ENCODE peak calls at places on chromosomes 12 and 14, in seven cellular contexts. One of them, this sample, is unnamed.
A peak's percentile ranks its signal among the peaks of the same experiment; 100 is the strongest.

GRCh38 chr12:109588461-109589239 is 15.1 kb downstream of the MVK start:
- ATAC-seq in right cardiac atrium: no peak
- ATAC-seq in lung: peak; percentile 72
- ATAC-seq in HepG2: peak; percentile 64
- ATAC-seq in naive thymus-derived CD4-positive, alpha-beta T cell: no peak
- ATAC-seq in psoas muscle: no peak
- ATAC-seq in heart right ventricle: no peak
- ATAC-seq in this sample: no peak

GRCh38 chr12:112183591-112184021 is 58.2 kb downstream of the TRAFD1 start:
- ATAC-seq in right cardiac atrium: no peak
- ATAC-seq in lung: no peak
- ATAC-seq in HepG2: no peak
- ATAC-seq in naive thymus-derived CD4-positive, alpha-beta T cell: no peak
- ATAC-seq in psoas muscle: peak; percentile 76
- ATAC-seq in heart right ventricle: no peak
- ATAC-seq in this sample: no peak

GRCh38 chr12:132488127-132489077 is 1.5 kb upstream of the FBRSL1 start:
- ATAC-seq in right cardiac atrium: peak; percentile 32
- ATAC-seq in lung: no peak
- ATAC-seq in HepG2: peak; percentile 12
- ATAC-seq in naive thymus-derived CD4-positive, alpha-beta T cell: no peak
- ATAC-seq in psoas muscle: no peak
- ATAC-seq in heart right ventricle: peak; percentile 59
- ATAC-seq in this sample: peak; percentile 26

GRCh38 chr14:91400696-91401095 is 16.9 kb downstream of the CCDC88C start:
- ATAC-seq in right cardiac atrium: no peak
- ATAC-seq in lung: no peak
- ATAC-seq in HepG2: no peak
- ATAC-seq in naive thymus-derived CD4-positive, alpha-beta T cell: no peak
- ATAC-seq in psoas muscle: no peak
- ATAC-seq in heart right ventricle: no peak
- ATAC-seq in this sample: no peak

GRCh38 chr12:117118838-117119591 is 19.8 kb upstream of the TESC start:
- ATAC-seq in right cardiac atrium: no peak
- ATAC-seq in lung: no peak
- ATAC-seq in HepG2: peak; percentile 75
- ATAC-seq in naive thymus-derived CD4-positive, alpha-beta T cell: no peak
- ATAC-seq in psoas muscle: no peak
- ATAC-seq in heart right ventricle: peak; percentile 64
- ATAC-seq in this sample: peak; percentile 19

GRCh38 chr12:87311206-87311605 is 718.0 kb downstream of the C12orf50 start:
- ATAC-seq in right cardiac atrium: peak; percentile 31
- ATAC-seq in lung: no peak
- ATAC-seq in HepG2: no peak
- ATAC-seq in naive thymus-derived CD4-positive, alpha-beta T cell: no peak
- ATAC-seq in psoas muscle: no peak
- ATAC-seq in heart right ventricle: no peak
- ATAC-seq in this sample: peak; percentile 19

GRCh38 chr14:42535397-42535796 is 928.7 kb downstream of the LRFN5 start:
- ATAC-seq in right cardiac atrium: no peak
- ATAC-seq in lung: no peak
- ATAC-seq in HepG2: no peak
- ATAC-seq in naive thymus-derived CD4-positive, alpha-beta T cell: no peak
- ATAC-seq in psoas muscle: no peak
- ATAC-seq in heart right ventricle: no peak
- ATAC-seq in this sample: no peak

GRCh38 chr12:58774008-58774407 is 146.3 kb downstream of the LRIG3 start:
- ATAC-seq in right cardiac atrium: peak; percentile 59
- ATAC-seq in lung: no peak
- ATAC-seq in HepG2: no peak
- ATAC-seq in naive thymus-derived CD4-positive, alpha-beta T cell: no peak
- ATAC-seq in psoas muscle: no peak
- ATAC-seq in heart right ventricle: no peak
- ATAC-seq in this sample: no peak

GRCh38 chr12:59763835-59764234 is 168.0 kb downstream of the SLC16A7 start:
- ATAC-seq in right cardiac atrium: no peak
- ATAC-seq in lung: no peak
- ATAC-seq in HepG2: no peak
- ATAC-seq in naive thymus-derived CD4-positive, alpha-beta T cell: no peak
- ATAC-seq in psoas muscle: no peak
- ATAC-seq in heart right ventricle: no peak
- ATAC-seq in this sample: no peak

GRCh38 chr14:92414685-92415084 is 91.7 kb downstream of the SLC24A4 start:
- ATAC-seq in right cardiac atrium: no peak
- ATAC-seq in lung: no peak
- ATAC-seq in HepG2: no peak
- ATAC-seq in naive thymus-derived CD4-positive, alpha-beta T cell: peak; percentile 65
- ATAC-seq in psoas muscle: no peak
- ATAC-seq in heart right ventricle: no peak
- ATAC-seq in this sample: peak; percentile 40

GRCh38 chr14:35254736-35255135 is 37.4 kb upstream of the PSMA6 start:
- ATAC-seq in right cardiac atrium: no peak
- ATAC-seq in lung: no peak
- ATAC-seq in HepG2: no peak
- ATAC-seq in naive thymus-derived CD4-positive, alpha-beta T cell: no peak
- ATAC-seq in psoas muscle: no peak
- ATAC-seq in heart right ventricle: no peak
- ATAC-seq in this sample: no peak

GRCh38 chr12:96912261-96912660 is 5.2 kb downstream of the NEDD1 start:
- ATAC-seq in right cardiac atrium: no peak
- ATAC-seq in lung: no peak
- ATAC-seq in HepG2: no peak
- ATAC-seq in naive thymus-derived CD4-positive, alpha-beta T cell: no peak
- ATAC-seq in psoas muscle: peak; percentile 86
- ATAC-seq in heart right ventricle: peak; percentile 35
- ATAC-seq in this sample: no peak

GRCh38 chr14:101177301-101178055 is 274.0 kb upstream of the RTL1 start:
- ATAC-seq in right cardiac atrium: no peak
- ATAC-seq in lung: no peak
- ATAC-seq in HepG2: no peak
- ATAC-seq in naive thymus-derived CD4-positive, alpha-beta T cell: no peak
- ATAC-seq in psoas muscle: no peak
- ATAC-seq in heart right ventricle: peak; percentile 11
- ATAC-seq in this sample: no peak

DNA sequence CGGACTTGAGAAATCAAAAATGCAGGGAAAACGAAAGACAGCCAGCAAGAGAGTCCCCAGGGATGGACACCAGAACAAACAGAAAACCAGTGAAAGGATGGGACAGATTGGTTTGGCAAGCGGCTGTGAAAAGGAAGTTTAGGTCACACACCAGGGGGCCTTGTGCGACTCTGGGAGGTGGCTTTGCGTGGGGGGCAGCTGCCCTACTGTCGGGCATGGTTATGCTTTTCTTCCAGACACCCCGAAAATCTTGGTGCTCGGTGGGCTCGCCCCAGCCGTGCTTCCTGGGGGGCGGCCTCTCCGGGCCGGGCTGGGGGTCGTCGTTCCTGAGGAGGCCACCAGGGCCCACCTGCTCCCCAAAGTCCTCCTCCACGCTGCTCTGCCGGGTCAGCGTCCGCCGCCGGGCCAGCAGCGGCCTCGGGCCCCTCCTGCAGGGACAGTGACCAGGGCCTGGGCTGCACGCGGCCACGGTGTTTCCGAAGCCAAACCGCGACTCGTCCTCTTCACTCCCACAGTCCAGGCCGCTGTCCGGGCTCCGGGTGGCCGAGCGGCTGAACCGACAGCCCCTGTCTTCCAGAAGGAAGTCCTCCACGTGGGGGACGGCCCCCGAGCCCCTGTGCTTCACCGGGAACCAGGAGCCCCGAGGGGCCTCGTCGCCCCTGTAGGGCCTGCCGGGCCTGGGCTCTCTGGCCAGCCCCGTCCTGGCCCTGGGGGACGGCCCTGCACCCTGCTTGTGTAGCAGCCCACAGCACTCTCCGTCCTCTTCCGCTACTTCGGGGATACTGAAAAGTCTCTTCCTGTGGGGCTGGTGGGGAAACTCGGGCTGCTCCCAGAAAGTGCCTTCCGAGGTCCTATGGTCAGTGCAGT is 86.5 kb downstream of the PIWIL1 start:
- ATAC-seq in right cardiac atrium: no peak
- ATAC-seq in lung: no peak
- ATAC-seq in HepG2: no peak
- ATAC-seq in naive thymus-derived CD4-positive, alpha-beta T cell: no peak
- ATAC-seq in psoas muscle: no peak
- ATAC-seq in heart right ventricle: no peak
- ATAC-seq in this sample: no peak
- H3K9me3 ChIP-seq in right cardiac atrium: no peaks in the 10 kb centered on the region
- H3K9me3 ChIP-seq in lung: peaks cover 4% of the 10 kb centered on the region
- H3K9me3 ChIP-seq in HepG2: no peaks in the 10 kb centered on the region
- H3K9me3 ChIP-seq in naive thymus-derived CD4-positive, alpha-beta T cell: no peaks in the 10 kb centered on the region
- H3K9me3 ChIP-seq in psoas muscle: no peaks in the 10 kb centered on the region
- H3K9me3 ChIP-seq in heart right ventricle: no peaks in the 10 kb centered on the region
- H3K9me3 ChIP-seq in this sample: no peaks in the 10 kb centered on the region

GRCh38 chr14:94643316-94644101 is 31.3 kb downstream of the SERPINA3 start:
- ATAC-seq in right cardiac atrium: no peak
- ATAC-seq in lung: no peak
- ATAC-seq in HepG2: no peak
- ATAC-seq in naive thymus-derived CD4-positive, alpha-beta T cell: peak; percentile 6
- ATAC-seq in psoas muscle: no peak
- ATAC-seq in heart right ventricle: no peak
- ATAC-seq in this sample: no peak
- H3K27ac ChIP-seq in right cardiac atrium: no peak overlapping the region
- H3K27ac ChIP-seq in lung: no peak overlapping the region
- H3K27ac ChIP-seq in HepG2: no peak overlapping the region
- H3K27ac ChIP-seq in naive thymus-derived CD4-positive, alpha-beta T cell: no peak overlapping the region
- H3K27ac ChIP-seq in psoas muscle: no peak overlapping the region
- H3K27ac ChIP-seq in heart right ventricle: no peak overlapping the region
- H3K27ac ChIP-seq in this sample: no peak overlapping the region

GRCh38 chr14:32134448-32135070 is 57.5 kb downstream of the ARHGAP5 start:
- ATAC-seq in right cardiac atrium: no peak
- ATAC-seq in lung: no peak
- ATAC-seq in HepG2: no peak
- ATAC-seq in naive thymus-derived CD4-positive, alpha-beta T cell: no peak
- ATAC-seq in psoas muscle: no peak
- ATAC-seq in heart right ventricle: no peak
- ATAC-seq in this sample: no peak

GRCh38 chr14:32137883-32138282 is 60.8 kb downstream of the ARHGAP5 start:
- ATAC-seq in right cardiac atrium: no peak
- ATAC-seq in lung: no peak
- ATAC-seq in HepG2: no peak
- ATAC-seq in naive thymus-derived CD4-positive, alpha-beta T cell: no peak
- ATAC-seq in psoas muscle: no peak
- ATAC-seq in heart right ventricle: no peak
- ATAC-seq in this sample: no peak

GRCh38 chr14:32137313-32137712 is 60.2 kb downstream of the ARHGAP5 start:
- ATAC-seq in right cardiac atrium: no peak
- ATAC-seq in lung: no peak
- ATAC-seq in HepG2: no peak
- ATAC-seq in naive thymus-derived CD4-positive, alpha-beta T cell: no peak
- ATAC-seq in psoas muscle: no peak
- ATAC-seq in heart right ventricle: no peak
- ATAC-seq in this sample: no peak

GRCh38 chr14:32136027-32136825 is 59.1 kb downstream of the ARHGAP5 start:
- ATAC-seq in right cardiac atrium: no peak
- ATAC-seq in lung: no peak
- ATAC-seq in HepG2: no peak
- ATAC-seq in naive thymus-derived CD4-positive, alpha-beta T cell: no peak
- ATAC-seq in psoas muscle: no peak
- ATAC-seq in heart right ventricle: no peak
- ATAC-seq in this sample: no peak
- H3K9me3 ChIP-seq in right cardiac atrium: no peaks in the 10 kb centered on the region
- H3K9me3 ChIP-seq in lung: peaks cover 3% of the 10 kb centered on the region
- H3K9me3 ChIP-seq in HepG2: peaks cover 22% of the 10 kb centered on the region
- H3K9me3 ChIP-seq in naive thymus-derived CD4-positive, alpha-beta T cell: no peaks in the 10 kb centered on the region
- H3K9me3 ChIP-seq in psoas muscle: peaks cover 18% of the 10 kb centered on the region
- H3K9me3 ChIP-seq in heart right ventricle: peaks cover 16% of the 10 kb centered on the region
- H3K9me3 ChIP-seq in this sample: no peaks in the 10 kb centered on the region

DNA sequence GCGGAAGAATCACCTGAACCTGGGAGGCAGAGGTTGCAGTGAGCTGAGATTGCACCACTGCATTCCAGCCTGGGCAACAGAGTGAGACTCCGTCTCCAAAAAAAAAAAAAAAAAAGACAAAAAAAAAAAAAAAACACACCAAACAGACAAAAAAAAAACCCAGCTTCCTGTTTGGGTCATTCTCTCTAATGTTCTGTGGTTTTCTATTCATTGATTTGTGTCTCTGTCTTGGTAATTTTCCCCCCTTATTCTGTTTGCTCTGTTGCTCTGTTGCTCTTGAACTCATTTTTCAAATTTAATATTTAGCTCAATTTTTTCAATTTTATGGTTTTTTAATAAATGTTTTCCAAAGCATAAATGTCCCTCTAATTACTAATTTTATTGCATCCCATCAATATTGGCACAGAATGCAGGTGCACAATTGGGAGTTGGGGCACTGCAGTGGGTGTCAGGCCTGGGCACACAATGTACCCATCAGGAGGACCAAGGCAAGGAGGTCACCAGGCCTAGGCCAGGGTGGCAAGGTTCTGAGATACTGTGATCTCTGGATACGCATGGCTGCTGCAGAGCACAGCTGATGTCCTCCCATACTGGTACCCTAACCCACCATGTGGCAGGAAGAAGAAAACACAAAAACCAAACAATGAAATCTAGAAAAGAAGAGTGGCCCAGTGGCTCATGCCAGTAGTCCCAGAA is 8.0 kb upstream of the GNPTAB start:
- ATAC-seq in right cardiac atrium: no peak
- ATAC-seq in lung: no peak
- ATAC-seq in HepG2: peak; percentile 45
- ATAC-seq in naive thymus-derived CD4-positive, alpha-beta T cell: peak; percentile 36
- ATAC-seq in psoas muscle: no peak
- ATAC-seq in heart right ventricle: no peak
- ATAC-seq in this sample: no peak
- H3K27ac ChIP-seq in right cardiac atrium: no peak overlapping the region
- H3K27ac ChIP-seq in lung: no peak overlapping the region
- H3K27ac ChIP-seq in HepG2: no peak overlapping the region
- H3K27ac ChIP-seq in naive thymus-derived CD4-positive, alpha-beta T cell: no peak overlapping the region
- H3K27ac ChIP-seq in psoas muscle: no peak overlapping the region
- H3K27ac ChIP-seq in heart right ventricle: no peak overlapping the region
- H3K27ac ChIP-seq in this sample: no peak overlapping the region

This sample was measured in gastroesophageal sphincter.